ENCODE peak calls at places on chromosome 16, in eight cellular contexts. T, E, V, Z, B, D, Q and K are unnamed samples.
A peak's percentile ranks its signal among the peaks of the same experiment; 100 is the strongest.

GRCh38 chr16:87930456-87930855 is 5.9 kb downstream of the CA5A start:
- DNase-seq in B (peak; percentile 41), Z (peak; percentile 32), Q (peak; percentile 32), D (no peak), E (peak; percentile 14), T (no peak), V (no peak), K (no peak)

GRCh38 chr16:10749680-10750035 is 6.0 kb downstream of the NUBP1 start:
- DNase-seq in E (no peak), V (no peak), D (no peak), T (no peak), B (no peak), Q (no peak), Z (no peak), K (no peak)

GRCh38 chr16:50680907-50681885 is at the start of gene SNX20:
- DNase-seq in B (peak; percentile 66), Q (no peak), E (no peak), Z (no peak), T (no peak), D (no peak), V (peak; percentile 62), K (no peak)

GRCh38 chr16:77434365-77435239 is at the start of gene ADAMTS18:
- DNase-seq in V (no peak), Z (no peak), E (no peak), Q (no peak), B (no peak), T (no peak), D (no peak), K (peak; percentile 33)

GRCh38 chr16:54655171-54655590 is 275.5 kb upstream of the IRX5 start:
- DNase-seq in T (no peak), B (no peak), D (peak; percentile 36), Q (peak; percentile 32), Z (peak; percentile 75), E (no peak), V (no peak), K (peak; percentile 8)

GRCh38 chr16:48308535-48308934 is 61.2 kb upstream of the ABCC11 start:
- DNase-seq in B (no peak), Z (no peak), Q (no peak), V (no peak), E (no peak), T (no peak), D (no peak), K (no peak)

GRCh38 chr16:54355251-54355650 is 68.7 kb upstream of the IRX3 start:
- DNase-seq in V (no peak), Z (peak; percentile 39), Q (no peak), B (no peak), D (no peak), T (no peak), E (no peak), K (no peak)

GRCh38 chr16:12061336-12062055 is 85.0 kb downstream of the SNX29 start:
- DNase-seq in Z (no peak), B (no peak), Q (no peak), D (no peak), V (no peak), T (no peak), E (no peak), K (no peak)

GRCh38 chr16:86086471-86086870 is 187.5 kb downstream of the IRF8 start:
- DNase-seq in Q (no peak), D (no peak), V (no peak), B (no peak), T (no peak), E (no peak), Z (no peak), K (no peak)

GRCh38 chr16:20940864-20941634 is 40.5 kb downstream of the LYRM1 start:
- DNase-seq in E (no peak), Z (no peak), T (no peak), Q (no peak), B (no peak), D (no peak), V (peak; percentile 8), K (no peak)